ENCODE peak calls at places on chromosome 6, in seven cellular contexts. Q is spleen, B is SK-N-SH, K is transverse colon, X is HCT116, M is K562, H is suprapubic skin. F is an unnamed sample.

GRCh38 chr6:77551135-77551534 is 87.8 kb upstream of the HTR1B start:
- DNase-seq in H (no peak), Q (no peak), M (no peak), B (no peak), X (no peak), K (no peak), F (no peak)

GRCh38 chr6:13694562-13694961 is 17.1 kb downstream of the RANBP9 start:
- DNase-seq in B (no peak), K (no peak), X (no peak), M (no peak), H (no peak), Q (no peak), F (no peak)

GRCh38 chr6:56521454-56521853 is 121.2 kb downstream of the DST start:
- DNase-seq in X (no peak), K (no peak), M (no peak), Q (no peak), B (no peak), H (no peak), F (no peak)

GRCh38 chr6:48086187-48086586 is 24.8 kb downstream of the PTCHD4 start:
- DNase-seq in H (no peak), Q (no peak), X (no peak), K (no peak), M (no peak), B (no peak), F (no peak)

GRCh38 chr6:28134015-28134414 is 7.7 kb upstream of the ZKSCAN8 start:
- DNase-seq in M (no peak), B (peak), Q (no peak), X (peak), H (no peak), K (no peak), F (no peak)

GRCh38 chr6:16498957-16499356 is 260.6 kb downstream of the GMPR start:
- DNase-seq in H (no peak), Q (no peak), B (no peak), X (no peak), M (no peak), K (no peak), F (no peak)

GRCh38 chr6:29602564-29603361 is 17.8 kb downstream of the OR2H2 start:
- DNase-seq in M (peak), K (no peak), B (peak), H (no peak), Q (no peak), X (peak), F (no peak)

GRCh38 chr6:158460602-158461092 is 99.2 kb upstream of the TMEM181 start:
- DNase-seq in X (no peak), B (no peak), Q (no peak), H (no peak), K (no peak), M (no peak), F (no peak)

GRCh38 chr6:147873826-147874225 is 365.3 kb downstream of the SAMD5 start:
- DNase-seq in M (no peak), X (no peak), Q (no peak), K (no peak), H (no peak), B (no peak), F (no peak)

GRCh38 chr6:155829646-155830045 is 374.0 kb upstream of the NOX3 start:
- DNase-seq in M (no peak), Q (no peak), B (no peak), H (no peak), K (no peak), X (no peak), F (no peak)

GRCh38 chr6:154343473-154344308 is 12.9 kb downstream of the IPCEF1 start:
- DNase-seq in Q (no peak), M (peak), B (no peak), K (peak), H (peak), X (peak), F (peak)

GRCh38 chr6:39224523-39225182 is 4.6 kb downstream of the KCNK5 start:
- DNase-seq in M (no peak), B (no peak), K (peak), Q (no peak), X (no peak), H (no peak), F (no peak)

GRCh38 chr6:3627501-3627900 is 124.0 kb downstream of the PXDC1 start:
- DNase-seq in H (no peak), M (no peak), X (no peak), K (no peak), B (no peak), Q (peak), F (no peak)

GRCh38 chr6:48111143-48111506 is at the start of gene PTCHD4:
- DNase-seq in K (no peak), H (no peak), B (peak), M (no peak), X (peak), Q (no peak), F (no peak)

GRCh38 chr6:170273191-170273590 is 17.7 kb downstream of the DLL1 start:
- DNase-seq in Q (no peak), M (no peak), X (no peak), B (no peak), H (no peak), K (no peak), F (peak)

GRCh38 chr6:123594776-123595175 is 42.0 kb downstream of the TRDN start:
- DNase-seq in K (no peak), X (no peak), H (no peak), Q (no peak), B (no peak), M (no peak), F (no peak)

GRCh38 chr6:141326426-141326825 is 806.3 kb upstream of the GJE1 start:
- DNase-seq in X (peak), K (no peak), H (peak), M (no peak), B (no peak), Q (no peak), F (no peak)

GRCh38 chr6:129206761-129207330 is 323.9 kb downstream of the LAMA2 start:
- DNase-seq in X (no peak), M (no peak), H (no peak), B (no peak), K (no peak), Q (no peak), F (no peak)

GRCh38 chr6:169858293-169858934 is 107.0 kb downstream of the ERMARD start:
- DNase-seq in Q (peak), X (no peak), K (no peak), M (no peak), B (no peak), H (no peak), F (no peak)

GRCh38 chr6:25312703-25313102 is 33.5 kb downstream of the CARMIL1 start:
- DNase-seq in X (peak), H (no peak), B (no peak), M (no peak), Q (no peak), K (no peak), F (no peak)

GRCh38 chr6:28953039-28953872 is 29.5 kb upstream of the TRIM27 start:
- DNase-seq in X (peak), H (no peak), M (peak), B (peak), Q (no peak), K (peak), F (no peak)

GRCh38 chr6:87481936-87482335 is 9.2 kb downstream of the SLC35A1 start:
- DNase-seq in B (no peak), H (no peak), X (no peak), K (no peak), Q (no peak), M (no peak), F (no peak)

GRCh38 chr6:54267798-54268197 is 40.4 kb upstream of the TINAG start:
- DNase-seq in K (peak), H (no peak), M (no peak), X (peak), B (peak), Q (no peak), F (peak)

GRCh38 chr6:137412562-137412961 is 81.6 kb downstream of the OLIG3 start:
- DNase-seq in K (no peak), B (no peak), Q (no peak), X (no peak), M (no peak), H (no peak), F (no peak)

GRCh38 chr6:149484733-149485700 is at the start of gene ZC3H12D:
- DNase-seq in M (no peak), H (peak), Q (peak), B (no peak), X (peak), K (peak), F (peak)

GRCh38 chr6:152575621-152576150 is 61.5 kb downstream of the SYNE1 start:
- DNase-seq in H (no peak), M (no peak), X (no peak), Q (no peak), B (no peak), K (no peak), F (peak)

GRCh38 chr6:100175814-100176275 is 181.8 kb upstream of the MCHR2 start:
- DNase-seq in K (no peak), B (no peak), X (no peak), H (no peak), Q (no peak), M (no peak), F (no peak)

GRCh38 chr6:42901538-42901957 is 14.3 kb upstream of the PTCRA start:
- DNase-seq in K (peak), M (peak), Q (peak), X (peak), H (no peak), B (peak), F (no peak)
- TF ChIP-seq POLR2AphosphoS5 in K (no peak), M (no peak), Q (no peak), X (peak), H (peak), B (no peak), F (no peak)

GRCh38 chr6:146543211-146543939 is at the start of gene RAB32:
- DNase-seq in M (peak), X (no peak), B (peak), Q (peak), H (peak), K (peak), F (peak)
- H3K4me3 ChIP-seq in M (peak), X (no peak), B (peak), Q (peak), H (peak), K (peak), F (peak)

DNA sequence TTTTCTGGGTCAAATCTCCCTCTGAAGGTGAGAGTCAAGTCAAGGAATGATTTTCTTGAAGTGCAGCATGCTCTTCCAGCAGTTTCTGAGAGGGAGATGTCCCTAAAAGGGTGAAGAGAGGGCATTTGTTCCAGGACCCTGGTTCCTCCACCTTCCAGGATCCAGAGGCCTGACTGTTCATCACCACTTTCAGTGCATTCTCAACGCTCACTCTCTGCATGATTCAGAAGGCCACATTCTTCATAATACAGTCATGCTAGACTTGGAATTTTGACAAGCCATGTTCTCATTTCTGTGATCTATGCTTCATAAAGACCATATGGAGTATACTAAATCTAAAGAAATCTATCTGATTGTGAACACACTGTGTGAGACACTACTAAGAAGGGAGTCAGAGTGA is 85.1 kb downstream of the PDE7B start:
- DNase-seq in K (no peak), Q (no peak), H (no peak), X (no peak), B (no peak), M (no peak), F (no peak)
- TF ChIP-seq POLR2AphosphoS5 in K (no peak), Q (no peak), H (no peak), X (no peak), B (peak), M (no peak), F (no peak)

GRCh38 chr6:36082318-36082717 is 48.0 kb upstream of the MAPK13 start:
- DNase-seq in X (no peak), K (no peak), H (no peak), M (no peak), Q (no peak), B (no peak), F (no peak)
- H3K4me3 ChIP-seq in X (no peak), K (no peak), H (no peak), M (no peak), Q (no peak), B (no peak), F (no peak)

DNA sequence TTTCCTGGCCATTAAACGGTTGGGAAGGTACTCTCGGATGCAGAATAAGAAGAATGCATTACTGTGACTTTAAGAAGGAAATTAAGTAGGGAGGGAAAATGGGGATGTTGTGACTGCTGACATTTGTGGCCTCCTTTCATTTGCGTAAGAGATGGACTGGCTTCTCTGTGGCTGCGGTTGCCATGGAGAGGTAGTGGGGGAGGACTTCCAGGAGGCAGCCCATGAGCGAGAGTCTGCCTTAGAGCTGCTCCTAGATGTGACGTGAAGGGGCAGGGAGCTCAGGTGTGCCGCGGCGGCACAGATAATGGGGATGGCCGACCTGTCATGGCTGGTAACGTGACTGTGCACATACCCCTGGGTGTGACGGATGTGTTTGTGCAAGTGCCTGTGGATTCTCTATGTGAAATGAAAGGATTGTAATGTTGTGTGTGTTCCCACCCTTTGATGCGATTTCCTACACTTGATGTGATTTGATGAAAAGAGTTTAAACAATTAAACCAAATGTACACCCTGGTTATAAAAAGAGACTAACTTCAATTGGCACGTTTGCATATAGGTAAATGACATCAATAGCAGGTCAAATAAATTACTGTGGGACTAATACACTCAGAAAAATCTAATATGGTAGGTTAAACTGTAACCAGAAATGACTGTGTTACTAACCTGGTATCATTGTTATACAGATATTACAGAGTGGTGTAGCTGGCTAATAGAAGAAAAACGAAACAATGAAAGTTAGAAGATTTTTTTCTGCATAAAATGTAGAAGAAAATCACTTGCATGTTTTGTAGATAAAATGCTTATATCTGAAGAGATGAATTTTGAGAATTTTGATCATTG is 48.9 kb downstream of the HIVEP1 start:
- DNase-seq in K (peak), M (peak), X (no peak), Q (peak), H (peak), B (no peak), F (peak)
- TF ChIP-seq POLR2AphosphoS5 in K (no peak), M (no peak), X (no peak), Q (peak), H (no peak), B (no peak), F (no peak)